ENCODE peak calls at places on chromosomes 7 and 10, in five cellular contexts. W, X, E, R and A are unnamed samples.

GRCh38 chr10:108375691-108376090 is 1211.2 kb upstream of the SORCS1 start:
- DNase-seq in W (no peak), E (peak; percentile 28), X (no peak), R (no peak), A (no peak)

GRCh38 chr7:1103009-1103788 is 15.3 kb downstream of the GPER1 start:
- DNase-seq in R (no peak), X (no peak), E (no peak), W (peak; percentile 55), A (no peak)

GRCh38 chr7:107404740-107405537 is 64.9 kb upstream of the GPR22 start:
- DNase-seq in X (no peak), W (no peak), E (no peak), R (no peak), A (no peak)

GRCh38 chr7:144821069-144821468 is 14.8 kb downstream of the TPK1 start:
- DNase-seq in R (no peak), X (no peak), E (no peak), W (no peak), A (no peak)

GRCh38 chr10:122911889-122912484 is 1.6 kb downstream of the FAM24A start:
- DNase-seq in X (peak; percentile 5), R (peak; percentile 49), W (peak; percentile 6), E (peak; percentile 35), A (peak; percentile 70)

GRCh38 chr7:102895602-102896001 is 17.2 kb upstream of the LRRC17 start:
- DNase-seq in X (no peak), R (no peak), E (no peak), W (no peak), A (no peak)

GRCh38 chr10:77987671-77988070 is 41.6 kb downstream of the POLR3A start:
- DNase-seq in E (no peak), W (no peak), R (no peak), X (no peak), A (no peak)

GRCh38 chr10:5942001-5942400 is 35.3 kb downstream of the IL15RA start:
- DNase-seq in W (no peak), R (no peak), E (no peak), X (no peak), A (no peak)

GRCh38 chr10:123800299-123800698 is 91.3 kb downstream of the CPXM2 start:
- DNase-seq in W (no peak), E (no peak), R (no peak), X (no peak), A (no peak)

GRCh38 chr7:101250324-101250723 is 5.4 kb upstream of the FIS1 start:
- DNase-seq in X (no peak), W (no peak), E (no peak), R (no peak), A (no peak)